ENCODE peak calls at places on chromosomes 7 and 10, in seven cellular contexts. One of them, this sample, is unnamed.

GRCh38 chr10:129744896-129745750 is 219.0 kb downstream of the EBF3 start:
- DNase-seq in ovary: no peak
- DNase-seq in IMR-90: no peak
- DNase-seq in uterus: no peak
- DNase-seq in esophagus squamous epithelium: no peak
- DNase-seq in prostate gland: no peak
- DNase-seq in tibial nerve: no peak
- DNase-seq in this sample: peak

GRCh38 chr7:11343818-11344413 is 370.2 kb downstream of the PHF14 start:
- DNase-seq in prostate gland: peak
- DNase-seq in IMR-90: peak
- DNase-seq in uterus: no peak
- DNase-seq in tibial nerve: no peak
- DNase-seq in ovary: no peak
- DNase-seq in esophagus squamous epithelium: no peak
- DNase-seq in this sample: no peak

GRCh38 chr7:24709585-24710360 is 47.5 kb downstream of the GSDME start:
- DNase-seq in ovary: no peak
- DNase-seq in prostate gland: no peak
- DNase-seq in IMR-90: no peak
- DNase-seq in tibial nerve: no peak
- DNase-seq in esophagus squamous epithelium: no peak
- DNase-seq in uterus: no peak
- DNase-seq in this sample: no peak

GRCh38 chr10:50988792-50989191 is 85.5 kb upstream of the PRKG1 start:
- DNase-seq in IMR-90: peak
- DNase-seq in prostate gland: no peak
- DNase-seq in esophagus squamous epithelium: no peak
- DNase-seq in tibial nerve: no peak
- DNase-seq in uterus: no peak
- DNase-seq in ovary: no peak
- DNase-seq in this sample: no peak

GRCh38 chr7:120988591-120989299 is at the start of gene CPED1:
- DNase-seq in IMR-90: peak
- DNase-seq in ovary: peak
- DNase-seq in tibial nerve: peak
- DNase-seq in prostate gland: peak
- DNase-seq in uterus: peak
- DNase-seq in esophagus squamous epithelium: peak
- DNase-seq in this sample: peak

GRCh38 chr7:87564290-87564963 is 36.3 kb downstream of the ABCB1 start:
- DNase-seq in ovary: no peak
- DNase-seq in esophagus squamous epithelium: no peak
- DNase-seq in uterus: no peak
- DNase-seq in prostate gland: no peak
- DNase-seq in IMR-90: no peak
- DNase-seq in tibial nerve: no peak
- DNase-seq in this sample: no peak

GRCh38 chr10:124285587-124286527 is 132.9 kb downstream of the OAT start:
- DNase-seq in ovary: no peak
- DNase-seq in uterus: no peak
- DNase-seq in tibial nerve: no peak
- DNase-seq in prostate gland: no peak
- DNase-seq in esophagus squamous epithelium: no peak
- DNase-seq in IMR-90: no peak
- DNase-seq in this sample: peak

GRCh38 chr10:79358811-79359210 is 11.5 kb downstream of the PPIF start:
- DNase-seq in IMR-90: no peak
- DNase-seq in esophagus squamous epithelium: no peak
- DNase-seq in prostate gland: no peak
- DNase-seq in tibial nerve: no peak
- DNase-seq in ovary: no peak
- DNase-seq in uterus: no peak
- DNase-seq in this sample: no peak

GRCh38 chr10:94363251-94363565 is 469 bp upstream of the NOC3L start:
- DNase-seq in ovary: no peak
- DNase-seq in IMR-90: no peak
- DNase-seq in esophagus squamous epithelium: no peak
- DNase-seq in uterus: no peak
- DNase-seq in tibial nerve: no peak
- DNase-seq in prostate gland: no peak
- DNase-seq in this sample: no peak

GRCh38 chr7:12494354-12495024 is 76.0 kb upstream of the SCIN start:
- DNase-seq in ovary: no peak
- DNase-seq in esophagus squamous epithelium: no peak
- DNase-seq in tibial nerve: no peak
- DNase-seq in prostate gland: no peak
- DNase-seq in uterus: no peak
- DNase-seq in IMR-90: no peak
- DNase-seq in this sample: no peak

GRCh38 chr10:119896061-119896655 is 3.6 kb downstream of the SEC23IP start:
- DNase-seq in tibial nerve: no peak
- DNase-seq in IMR-90: peak
- DNase-seq in esophagus squamous epithelium: no peak
- DNase-seq in prostate gland: peak
- DNase-seq in ovary: no peak
- DNase-seq in uterus: no peak
- DNase-seq in this sample: no peak

GRCh38 chr7:47379629-47380324 is 202.1 kb downstream of the TNS3 start:
- DNase-seq in ovary: peak
- DNase-seq in esophagus squamous epithelium: no peak
- DNase-seq in tibial nerve: peak
- DNase-seq in uterus: peak
- DNase-seq in prostate gland: peak
- DNase-seq in IMR-90: peak
- DNase-seq in this sample: peak

GRCh38 chr7:27901028-27901760 is 161.2 kb downstream of the TAX1BP1 start:
- DNase-seq in uterus: no peak
- DNase-seq in ovary: no peak
- DNase-seq in tibial nerve: no peak
- DNase-seq in IMR-90: peak
- DNase-seq in prostate gland: no peak
- DNase-seq in esophagus squamous epithelium: no peak
- DNase-seq in this sample: no peak

GRCh38 chr10:128191847-128192246 is 65.6 kb upstream of the MKI67 start:
- DNase-seq in uterus: no peak
- DNase-seq in ovary: no peak
- DNase-seq in IMR-90: no peak
- DNase-seq in esophagus squamous epithelium: no peak
- DNase-seq in prostate gland: no peak
- DNase-seq in tibial nerve: no peak
- DNase-seq in this sample: no peak

GRCh38 chr10:74238031-74238431 is 87.0 kb downstream of the ADK start:
- DNase-seq in uterus: no peak
- DNase-seq in IMR-90: peak
- DNase-seq in ovary: no peak
- DNase-seq in tibial nerve: no peak
- DNase-seq in prostate gland: peak
- DNase-seq in esophagus squamous epithelium: no peak
- DNase-seq in this sample: no peak

GRCh38 chr7:114415054-114415997 is 711 bp downstream of the FOXP2 start:
- DNase-seq in ovary: no peak
- DNase-seq in tibial nerve: no peak
- DNase-seq in uterus: no peak
- DNase-seq in esophagus squamous epithelium: no peak
- DNase-seq in prostate gland: no peak
- DNase-seq in IMR-90: no peak
- DNase-seq in this sample: no peak

GRCh38 chr10:5528989-5529701 is 4.4 kb downstream of the CALML3 start:
- DNase-seq in esophagus squamous epithelium: no peak
- DNase-seq in prostate gland: no peak
- DNase-seq in tibial nerve: no peak
- DNase-seq in IMR-90: no peak
- DNase-seq in ovary: no peak
- DNase-seq in uterus: no peak
- DNase-seq in this sample: no peak

GRCh38 chr7:158001621-158002320 is 585.9 kb downstream of the PTPRN2 start:
- DNase-seq in tibial nerve: no peak
- DNase-seq in esophagus squamous epithelium: no peak
- DNase-seq in ovary: no peak
- DNase-seq in IMR-90: no peak
- DNase-seq in prostate gland: peak
- DNase-seq in uterus: no peak
- DNase-seq in this sample: no peak

GRCh38 chr7:134594877-134595276 is 46.0 kb downstream of the AKR1B15 start:
- DNase-seq in tibial nerve: no peak
- DNase-seq in ovary: no peak
- DNase-seq in uterus: no peak
- DNase-seq in esophagus squamous epithelium: no peak
- DNase-seq in IMR-90: no peak
- DNase-seq in prostate gland: no peak
- DNase-seq in this sample: no peak

GRCh38 chr7:33250421-33250827 is 121.1 kb downstream of the BBS9 start:
- DNase-seq in uterus: no peak
- DNase-seq in ovary: no peak
- DNase-seq in prostate gland: no peak
- DNase-seq in esophagus squamous epithelium: no peak
- DNase-seq in IMR-90: peak
- DNase-seq in tibial nerve: no peak
- DNase-seq in this sample: no peak

GRCh38 chr10:89351402-89352038 is 23.7 kb downstream of the IFIT3 start:
- DNase-seq in IMR-90: peak
- DNase-seq in ovary: no peak
- DNase-seq in tibial nerve: no peak
- DNase-seq in uterus: no peak
- DNase-seq in esophagus squamous epithelium: no peak
- DNase-seq in prostate gland: no peak
- DNase-seq in this sample: no peak

GRCh38 chr7:38178004-38178694 is at the start of gene STARD3NL:
- DNase-seq in ovary: peak
- DNase-seq in uterus: peak
- DNase-seq in IMR-90: peak
- DNase-seq in prostate gland: peak
- DNase-seq in tibial nerve: peak
- DNase-seq in esophagus squamous epithelium: peak
- DNase-seq in this sample: peak
- TF ChIP-seq POLR2A in ovary: peak
- TF ChIP-seq POLR2A in uterus: peak
- TF ChIP-seq POLR2A in IMR-90: peak
- TF ChIP-seq POLR2A in prostate gland: peak
- TF ChIP-seq POLR2A in tibial nerve: no peak
- TF ChIP-seq POLR2A in esophagus squamous epithelium: peak
- TF ChIP-seq POLR2A in this sample: no peak

GRCh38 chr7:2373124-2373556 is 18.5 kb downstream of the EIF3B start:
- DNase-seq in esophagus squamous epithelium: no peak
- DNase-seq in tibial nerve: no peak
- DNase-seq in uterus: no peak
- DNase-seq in IMR-90: no peak
- DNase-seq in prostate gland: peak
- DNase-seq in ovary: no peak
- DNase-seq in this sample: no peak
- TF ChIP-seq CTCF in esophagus squamous epithelium: peak
- TF ChIP-seq CTCF in tibial nerve: no peak
- TF ChIP-seq CTCF in uterus: no peak
- TF ChIP-seq CTCF in IMR-90: no peak
- TF ChIP-seq CTCF in prostate gland: no peak
- TF ChIP-seq CTCF in ovary: no peak
- TF ChIP-seq CTCF in this sample: no peak

DNA sequence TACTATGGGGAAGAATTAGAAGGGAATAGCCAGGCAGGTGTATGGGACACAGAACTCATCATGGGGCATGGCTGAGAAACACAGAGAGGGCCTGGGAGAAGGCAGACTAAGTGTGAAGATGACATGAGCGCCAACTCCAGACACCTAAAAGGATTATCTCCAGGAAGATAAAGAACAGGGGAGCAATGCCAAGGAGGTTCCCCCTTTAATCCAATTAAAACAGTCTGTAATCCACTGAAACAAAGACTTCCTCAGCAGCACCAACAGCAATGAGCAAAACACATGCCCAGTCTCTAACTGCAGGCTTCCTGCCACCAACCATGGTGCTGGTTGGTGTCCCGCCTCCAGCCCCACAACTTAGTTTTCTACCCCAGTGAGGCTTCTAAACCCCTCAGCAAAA is 108.9 kb downstream of the GRID1 start:
- DNase-seq in prostate gland: no peak
- DNase-seq in ovary: no peak
- DNase-seq in uterus: no peak
- DNase-seq in tibial nerve: no peak
- DNase-seq in IMR-90: no peak
- DNase-seq in esophagus squamous epithelium: no peak
- DNase-seq in this sample: no peak
- H3K4me3 ChIP-seq in prostate gland: no peak
- H3K4me3 ChIP-seq in ovary: no peak
- H3K4me3 ChIP-seq in uterus: no peak
- H3K4me3 ChIP-seq in tibial nerve: no peak
- H3K4me3 ChIP-seq in IMR-90: no peak
- H3K4me3 ChIP-seq in esophagus squamous epithelium: no peak
- H3K4me3 ChIP-seq in this sample: no peak

GRCh38 chr10:77565590-77566023 is 72.0 kb downstream of the KCNMA1 start:
- DNase-seq in ovary: no peak
- DNase-seq in tibial nerve: no peak
- DNase-seq in uterus: no peak
- DNase-seq in prostate gland: no peak
- DNase-seq in IMR-90: no peak
- DNase-seq in esophagus squamous epithelium: no peak
- DNase-seq in this sample: no peak

GRCh38 chr10:77566228-77566627 is 71.4 kb downstream of the KCNMA1 start:
- DNase-seq in tibial nerve: no peak
- DNase-seq in prostate gland: no peak
- DNase-seq in ovary: no peak
- DNase-seq in uterus: no peak
- DNase-seq in IMR-90: peak
- DNase-seq in esophagus squamous epithelium: no peak
- DNase-seq in this sample: no peak

GRCh38 chr10:77566914-77567566 is 70.6 kb downstream of the KCNMA1 start:
- DNase-seq in uterus: no peak
- DNase-seq in IMR-90: no peak
- DNase-seq in ovary: no peak
- DNase-seq in esophagus squamous epithelium: no peak
- DNase-seq in tibial nerve: no peak
- DNase-seq in prostate gland: no peak
- DNase-seq in this sample: no peak

GRCh38 chr10:77563638-77564270 is 73.9 kb downstream of the KCNMA1 start:
- DNase-seq in esophagus squamous epithelium: no peak
- DNase-seq in tibial nerve: no peak
- DNase-seq in uterus: no peak
- DNase-seq in IMR-90: no peak
- DNase-seq in ovary: no peak
- DNase-seq in prostate gland: no peak
- DNase-seq in this sample: no peak

DNA sequence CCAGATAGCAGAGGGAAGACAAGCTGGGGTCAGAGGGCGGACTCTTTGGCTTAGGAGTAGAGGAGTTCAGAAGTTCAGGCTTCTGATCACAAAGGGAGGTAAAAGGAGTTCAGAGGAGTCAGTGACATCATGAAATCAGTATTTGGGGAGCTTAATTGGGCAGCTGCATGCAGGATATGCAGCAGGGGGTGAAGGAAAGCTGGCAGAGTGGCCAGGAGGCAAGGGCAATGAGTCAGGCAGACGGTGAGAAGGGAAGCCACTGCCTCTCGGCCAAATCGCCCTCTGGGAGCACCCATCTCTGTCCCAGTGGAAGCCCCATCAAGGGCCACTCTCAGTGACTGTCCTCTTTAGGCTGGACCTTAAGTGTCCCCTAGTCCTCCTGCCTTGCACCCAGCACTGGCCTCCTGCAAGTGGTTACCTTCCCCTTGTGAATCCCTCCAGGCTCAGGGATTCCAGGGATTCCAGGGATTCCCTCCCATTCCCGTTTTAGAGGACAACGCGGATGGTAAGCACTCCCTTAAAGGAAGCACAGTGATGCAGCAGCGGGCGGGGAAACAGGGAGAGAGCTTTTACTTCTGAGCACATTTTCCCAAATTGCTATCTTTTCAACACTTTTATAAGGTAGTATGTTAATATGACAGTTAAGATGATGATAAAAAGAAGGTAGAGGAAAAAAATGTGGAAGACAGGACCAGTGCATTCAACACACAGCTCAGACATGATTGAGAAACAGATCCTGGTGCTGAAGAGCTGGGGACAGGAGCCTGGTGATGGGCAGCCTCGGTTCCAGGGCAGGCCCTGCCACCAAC is 72.6 kb downstream of the KCNMA1 start:
- DNase-seq in ovary: no peak
- DNase-seq in IMR-90: peak
- DNase-seq in tibial nerve: no peak
- DNase-seq in esophagus squamous epithelium: no peak
- DNase-seq in prostate gland: no peak
- DNase-seq in uterus: no peak
- DNase-seq in this sample: no peak
- TF ChIP-seq POLR2A in ovary: no peak
- TF ChIP-seq POLR2A in IMR-90: no peak
- TF ChIP-seq POLR2A in tibial nerve: no peak
- TF ChIP-seq POLR2A in esophagus squamous epithelium: no peak
- TF ChIP-seq POLR2A in prostate gland: no peak
- TF ChIP-seq POLR2A in uterus: no peak
- TF ChIP-seq POLR2A in this sample: no peak

This sample was measured in lower leg skin.